ENCODE peak calls at places on chromosomes 13 and 19, in seven cellular contexts. One of them, this sample, is unnamed.

GRCh38 chr13:100051070-100051469 is 37.8 kb upstream of the PCCA start:
- DNase-seq in GM12878: no peak
- DNase-seq in SK-N-SH: no peak
- DNase-seq in H1: no peak
- DNase-seq in K562: no peak
- DNase-seq in HepG2: no peak
- DNase-seq in HCT116: no peak
- DNase-seq in this sample: no peak

GRCh38 chr13:96474158-96474606 is 384.3 kb downstream of the HS6ST3 start:
- DNase-seq in HepG2: no peak
- DNase-seq in H1: no peak
- DNase-seq in HCT116: no peak
- DNase-seq in SK-N-SH: no peak
- DNase-seq in K562: no peak
- DNase-seq in GM12878: no peak
- DNase-seq in this sample: no peak

GRCh38 chr19:10118960-10119359 is 739 bp downstream of the EIF3G start:
- DNase-seq in SK-N-SH: no peak
- DNase-seq in HepG2: no peak
- DNase-seq in H1: no peak
- DNase-seq in HCT116: no peak
- DNase-seq in GM12878: no peak
- DNase-seq in K562: peak
- DNase-seq in this sample: no peak

GRCh38 chr13:110916671-110917142 is 1.8 kb upstream of the ANKRD10 start:
- DNase-seq in H1: no peak
- DNase-seq in HepG2: no peak
- DNase-seq in HCT116: no peak
- DNase-seq in SK-N-SH: no peak
- DNase-seq in K562: no peak
- DNase-seq in GM12878: no peak
- DNase-seq in this sample: no peak

GRCh38 chr19:53518061-53518460 is 19.9 kb upstream of the ZNF331 start:
- DNase-seq in H1: no peak
- DNase-seq in HepG2: no peak
- DNase-seq in GM12878: no peak
- DNase-seq in K562: no peak
- DNase-seq in HCT116: no peak
- DNase-seq in SK-N-SH: no peak
- DNase-seq in this sample: no peak

GRCh38 chr19:3132971-3133792 is 2.7 kb upstream of the GNA15 start:
- DNase-seq in HCT116: no peak
- DNase-seq in H1: no peak
- DNase-seq in HepG2: no peak
- DNase-seq in SK-N-SH: peak
- DNase-seq in GM12878: peak
- DNase-seq in K562: peak
- DNase-seq in this sample: no peak

GRCh38 chr19:16324064-16324383 is 602 bp upstream of the KLF2 start:
- DNase-seq in HepG2: no peak
- DNase-seq in K562: no peak
- DNase-seq in H1: no peak
- DNase-seq in HCT116: no peak
- DNase-seq in SK-N-SH: no peak
- DNase-seq in GM12878: no peak
- DNase-seq in this sample: no peak

GRCh38 chr19:35446194-35446593 is 1.9 kb upstream of the FFAR2 start:
- DNase-seq in GM12878: no peak
- DNase-seq in HCT116: no peak
- DNase-seq in SK-N-SH: no peak
- DNase-seq in HepG2: no peak
- DNase-seq in K562: no peak
- DNase-seq in H1: no peak
- DNase-seq in this sample: no peak

GRCh38 chr13:59545007-59545406 is 618.7 kb downstream of the DIAPH3 start:
- DNase-seq in H1: no peak
- DNase-seq in HCT116: no peak
- DNase-seq in SK-N-SH: no peak
- DNase-seq in K562: peak
- DNase-seq in HepG2: no peak
- DNase-seq in GM12878: no peak
- DNase-seq in this sample: no peak

GRCh38 chr13:49649244-49649962 is 21.1 kb downstream of the ARL11 start:
- DNase-seq in K562: no peak
- DNase-seq in HepG2: peak
- DNase-seq in H1: no peak
- DNase-seq in SK-N-SH: no peak
- DNase-seq in GM12878: no peak
- DNase-seq in HCT116: no peak
- DNase-seq in this sample: no peak

GRCh38 chr19:54133312-54133956 is 4.1 kb upstream of the CNOT3 start:
- DNase-seq in K562: peak
- DNase-seq in GM12878: no peak
- DNase-seq in SK-N-SH: no peak
- DNase-seq in HepG2: peak
- DNase-seq in H1: peak
- DNase-seq in HCT116: peak
- DNase-seq in this sample: no peak

GRCh38 chr13:34176636-34177035 is 358.7 kb downstream of the RFC3 start:
- DNase-seq in SK-N-SH: no peak
- DNase-seq in HCT116: no peak
- DNase-seq in HepG2: no peak
- DNase-seq in GM12878: no peak
- DNase-seq in K562: no peak
- DNase-seq in H1: no peak
- DNase-seq in this sample: no peak

GRCh38 chr13:30569901-30570576 is 47.7 kb upstream of the USPL1 start:
- DNase-seq in K562: peak
- DNase-seq in H1: peak
- DNase-seq in SK-N-SH: no peak
- DNase-seq in HepG2: peak
- DNase-seq in GM12878: no peak
- DNase-seq in HCT116: peak
- DNase-seq in this sample: no peak

GRCh38 chr13:49585220-49586157 is at the start of gene RCBTB1:
- DNase-seq in HCT116: peak
- DNase-seq in K562: peak
- DNase-seq in H1: no peak
- DNase-seq in GM12878: no peak
- DNase-seq in SK-N-SH: peak
- DNase-seq in HepG2: peak
- DNase-seq in this sample: no peak

GRCh38 chr13:73576291-73576690 is 517.5 kb downstream of the KLF5 start:
- DNase-seq in H1: no peak
- DNase-seq in K562: no peak
- DNase-seq in GM12878: no peak
- DNase-seq in SK-N-SH: no peak
- DNase-seq in HepG2: no peak
- DNase-seq in HCT116: no peak
- DNase-seq in this sample: no peak

GRCh38 chr13:27354379-27354778 is 70.0 kb upstream of the GTF3A start:
- DNase-seq in GM12878: no peak
- DNase-seq in K562: no peak
- DNase-seq in SK-N-SH: no peak
- DNase-seq in HCT116: no peak
- DNase-seq in H1: no peak
- DNase-seq in HepG2: no peak
- DNase-seq in this sample: no peak

GRCh38 chr13:95261956-95262355 is 39.3 kb downstream of the ABCC4 start:
- DNase-seq in H1: no peak
- DNase-seq in HCT116: no peak
- DNase-seq in SK-N-SH: no peak
- DNase-seq in K562: no peak
- DNase-seq in HepG2: no peak
- DNase-seq in GM12878: no peak
- DNase-seq in this sample: no peak

GRCh38 chr13:48626077-48626449 is 27.7 kb upstream of the CYSLTR2 start:
- DNase-seq in GM12878: no peak
- DNase-seq in K562: peak
- DNase-seq in HCT116: no peak
- DNase-seq in SK-N-SH: no peak
- DNase-seq in H1: no peak
- DNase-seq in HepG2: peak
- DNase-seq in this sample: no peak

GRCh38 chr19:45677351-45678230 is 9.6 kb downstream of the GIPR start:
- DNase-seq in GM12878: peak
- DNase-seq in H1: peak
- DNase-seq in HCT116: peak
- DNase-seq in HepG2: peak
- DNase-seq in K562: peak
- DNase-seq in SK-N-SH: peak
- DNase-seq in this sample: no peak

GRCh38 chr13:96817336-96817941 is 176.8 kb downstream of the OXGR1 start:
- DNase-seq in GM12878: no peak
- DNase-seq in SK-N-SH: peak
- DNase-seq in K562: peak
- DNase-seq in HepG2: peak
- DNase-seq in HCT116: peak
- DNase-seq in H1: no peak
- DNase-seq in this sample: no peak

GRCh38 chr13:101661839-101662238 is 209.4 kb downstream of the ITGBL1 start:
- DNase-seq in H1: no peak
- DNase-seq in GM12878: no peak
- DNase-seq in HCT116: no peak
- DNase-seq in SK-N-SH: no peak
- DNase-seq in K562: no peak
- DNase-seq in HepG2: no peak
- DNase-seq in this sample: no peak

GRCh38 chr13:78602561-78603239 is 652 bp downstream of the POU4F1 start:
- DNase-seq in HepG2: no peak
- DNase-seq in SK-N-SH: no peak
- DNase-seq in H1: no peak
- DNase-seq in HCT116: no peak
- DNase-seq in K562: peak
- DNase-seq in GM12878: no peak
- DNase-seq in this sample: no peak

GRCh38 chr13:46551410-46552301 is 1.3 kb upstream of the LRCH1 start:
- DNase-seq in HepG2: peak
- DNase-seq in GM12878: no peak
- DNase-seq in SK-N-SH: peak
- DNase-seq in HCT116: peak
- DNase-seq in K562: peak
- DNase-seq in H1: no peak
- DNase-seq in this sample: peak

GRCh38 chr13:104286566-104287290 is 1220.5 kb upstream of the SLC10A2 start:
- DNase-seq in HCT116: no peak
- DNase-seq in SK-N-SH: no peak
- DNase-seq in H1: no peak
- DNase-seq in HepG2: no peak
- DNase-seq in K562: no peak
- DNase-seq in GM12878: no peak
- DNase-seq in this sample: no peak

GRCh38 chr19:18432275-18433038 is 5.5 kb downstream of the ISYNA1 start:
- DNase-seq in SK-N-SH: no peak
- DNase-seq in K562: no peak
- DNase-seq in GM12878: no peak
- DNase-seq in HepG2: no peak
- DNase-seq in H1: no peak
- DNase-seq in HCT116: no peak
- DNase-seq in this sample: no peak

GRCh38 chr19:50003810-50004419 is 21.3 kb downstream of the VRK3 start:
- DNase-seq in K562: peak
- DNase-seq in HCT116: peak
- DNase-seq in H1: no peak
- DNase-seq in GM12878: peak
- DNase-seq in HepG2: no peak
- DNase-seq in SK-N-SH: no peak
- DNase-seq in this sample: peak

GRCh38 chr13:44230736-44231135 is 142.9 kb upstream of the SERP2 start:
- DNase-seq in HCT116: no peak
- DNase-seq in K562: no peak
- DNase-seq in SK-N-SH: no peak
- DNase-seq in H1: no peak
- DNase-seq in GM12878: no peak
- DNase-seq in HepG2: no peak
- DNase-seq in this sample: no peak

GRCh38 chr13:100240109-100240779 is 151.4 kb downstream of the PCCA start:
- DNase-seq in HCT116: no peak
- DNase-seq in SK-N-SH: no peak
- DNase-seq in K562: no peak
- DNase-seq in GM12878: no peak
- DNase-seq in H1: no peak
- DNase-seq in HepG2: no peak
- DNase-seq in this sample: no peak

GRCh38 chr19:52665529-52665928 is 27.4 kb upstream of the ZNF83 start:
- DNase-seq in K562: peak
- DNase-seq in GM12878: no peak
- DNase-seq in H1: no peak
- DNase-seq in HepG2: no peak
- DNase-seq in HCT116: peak
- DNase-seq in SK-N-SH: no peak
- DNase-seq in this sample: peak

GRCh38 chr19:49142866-49143335 is 12.3 kb downstream of the HRC start:
- DNase-seq in HCT116: no peak
- DNase-seq in GM12878: no peak
- DNase-seq in H1: no peak
- DNase-seq in K562: peak
- DNase-seq in HepG2: no peak
- DNase-seq in SK-N-SH: peak
- DNase-seq in this sample: no peak

GRCh38 chr19:40744554-40745401 is 5.5 kb downstream of the ACTMAP start:
- DNase-seq in H1: no peak
- DNase-seq in K562: peak
- DNase-seq in GM12878: no peak
- DNase-seq in HepG2: peak
- DNase-seq in SK-N-SH: peak
- DNase-seq in HCT116: no peak
- DNase-seq in this sample: no peak
- TF ChIP-seq CTCF in H1: peak
- TF ChIP-seq CTCF in K562: peak
- TF ChIP-seq CTCF in GM12878: peak
- TF ChIP-seq CTCF in HepG2: peak
- TF ChIP-seq CTCF in SK-N-SH: no peak
- TF ChIP-seq CTCF in HCT116: no peak
- TF ChIP-seq CTCF in this sample: no peak

GRCh38 chr19:17424743-17425365 is 5.0 kb downstream of the MVB12A start:
- DNase-seq in SK-N-SH: peak
- DNase-seq in K562: peak
- DNase-seq in H1: no peak
- DNase-seq in GM12878: no peak
- DNase-seq in HCT116: no peak
- DNase-seq in HepG2: no peak
- DNase-seq in this sample: no peak
- TF ChIP-seq SIN3A in SK-N-SH: no peak
- TF ChIP-seq SIN3A in K562: no peak
- TF ChIP-seq SIN3A in H1: peak
- TF ChIP-seq SIN3A in GM12878: no peak
- TF ChIP-seq SIN3A in HCT116: no peak
- TF ChIP-seq SIN3A in HepG2: no peak
- TF ChIP-seq SIN3A in this sample: no peak

GRCh38 chr19:6540918-6541689 is 10.3 kb downstream of the TNFSF9 start:
- DNase-seq in H1: no peak
- DNase-seq in GM12878: no peak
- DNase-seq in K562: no peak
- DNase-seq in HepG2: no peak
- DNase-seq in HCT116: no peak
- DNase-seq in SK-N-SH: no peak
- DNase-seq in this sample: no peak
- TF ChIP-seq CTCF in H1: no peak
- TF ChIP-seq CTCF in GM12878: no peak
- TF ChIP-seq CTCF in K562: no peak
- TF ChIP-seq CTCF in HepG2: no peak
- TF ChIP-seq CTCF in HCT116: no peak
- TF ChIP-seq CTCF in SK-N-SH: no peak
- TF ChIP-seq CTCF in this sample: no peak

GRCh38 chr19:1074512-1075283 is 7.7 kb downstream of the ARHGAP45 start:
- DNase-seq in H1: no peak
- DNase-seq in HepG2: no peak
- DNase-seq in K562: peak
- DNase-seq in HCT116: no peak
- DNase-seq in SK-N-SH: peak
- DNase-seq in GM12878: no peak
- DNase-seq in this sample: no peak
- TF ChIP-seq SIN3A in H1: no peak
- TF ChIP-seq SIN3A in HepG2: no peak
- TF ChIP-seq SIN3A in K562: no peak
- TF ChIP-seq SIN3A in HCT116: no peak
- TF ChIP-seq SIN3A in SK-N-SH: peak
- TF ChIP-seq SIN3A in GM12878: no peak
- TF ChIP-seq SIN3A in this sample: no peak